ENCODE peak calls at places on chromosome 4, in ten cellular contexts. R is cardiac muscle cell, Y is tibial artery, H is uterus, J is Calu3, X is Caco-2, K is pancreas, M is body of pancreas, S is heart right ventricle, Q is H9. D is an unnamed sample.

GRCh38 chr4:86013623-86014022 is 346.2 kb downstream of the MAPK10 start:
- DNase-seq in R (peak), Y (no peak), H (no peak), J (no peak), X (no peak), K (no peak), M (no peak), S (no peak), Q (no peak), D (peak)

GRCh38 chr4:7155611-7156071 is 36.7 kb upstream of the SORCS2 start:
- DNase-seq in R (peak), Y (no peak), H (peak), J (no peak), X (peak), K (no peak), M (no peak), S (no peak), Q (peak), D (peak)

GRCh38 chr4:85932371-85933305 is 427.2 kb downstream of the MAPK10 start:
- DNase-seq in R (peak), Y (no peak), H (no peak), J (no peak), X (no peak), K (no peak), M (no peak), S (no peak), Q (no peak), D (no peak)

GRCh38 chr4:165379662-165380061 is 854 bp downstream of the CPE start:
- DNase-seq in R (peak), Y (peak), H (peak), J (no peak), X (no peak), K (no peak), M (peak), S (peak), Q (peak), D (no peak)

GRCh38 chr4:950136-951020 is 18.1 kb downstream of the TMEM175 start:
- DNase-seq in R (no peak), Y (peak), H (no peak), J (no peak), X (peak), K (no peak), M (no peak), S (no peak), Q (no peak), D (no peak)

GRCh38 chr4:168162604-168163003 is 70.3 kb downstream of the ANXA10 start:
- DNase-seq in R (peak), Y (no peak), H (no peak), J (no peak), X (no peak), K (peak), M (peak), S (no peak), Q (no peak), D (peak)

GRCh38 chr4:185656467-185656890 is 121.2 kb upstream of the PDLIM3 start:
- DNase-seq in R (peak), Y (peak), H (no peak), J (no peak), X (no peak), K (peak), M (peak), S (peak), Q (peak), D (peak)

GRCh38 chr4:55125763-55126541 is 557 bp upstream of the KDR start:
- DNase-seq in R (peak), Y (peak), H (peak), J (no peak), X (no peak), K (no peak), M (no peak), S (peak), Q (peak), D (peak)

GRCh38 chr4:169621754-169622481 is 1.5 kb downstream of the CLCN3 start:
- DNase-seq in R (peak), Y (no peak), H (no peak), J (no peak), X (no peak), K (no peak), M (no peak), S (no peak), Q (no peak), D (peak)

GRCh38 chr4:162732871-162733270 is 433.8 kb downstream of the NAF1 start:
- DNase-seq in R (no peak), Y (no peak), H (no peak), J (no peak), X (no peak), K (no peak), M (no peak), S (no peak), Q (no peak), D (no peak)

GRCh38 chr4:177251237-177251636 is 58.4 kb upstream of the NEIL3 start:
- DNase-seq in R (no peak), Y (no peak), H (no peak), J (no peak), X (no peak), K (no peak), M (no peak), S (no peak), Q (no peak), D (no peak)

GRCh38 chr4:105978684-105979296 is 83.5 kb downstream of the NPNT start:
- DNase-seq in R (peak), Y (peak), H (peak), J (no peak), X (no peak), K (peak), M (peak), S (peak), Q (no peak), D (peak)

GRCh38 chr4:145285928-145286327 is 105.5 kb upstream of the OTUD4 start:
- DNase-seq in R (peak), Y (no peak), H (no peak), J (no peak), X (no peak), K (no peak), M (no peak), S (no peak), Q (no peak), D (peak)

GRCh38 chr4:52659722-52660261 is 691 bp upstream of the USP46 start:
- DNase-seq in R (peak), Y (peak), H (peak), J (peak), X (peak), K (peak), M (peak), S (peak), Q (no peak), D (no peak)

GRCh38 chr4:6668391-6668790 is 25.3 kb upstream of the S100P start:
- DNase-seq in R (peak), Y (no peak), H (no peak), J (no peak), X (no peak), K (no peak), M (no peak), S (no peak), Q (no peak), D (peak)

GRCh38 chr4:48623182-48623780 is 133.2 kb downstream of the ZAR1 start:
- DNase-seq in R (no peak), Y (no peak), H (no peak), J (no peak), X (peak), K (no peak), M (no peak), S (no peak), Q (no peak), D (no peak)

GRCh38 chr4:119025440-119025839 is 110.2 kb upstream of the MYOZ2 start:
- DNase-seq in R (peak), Y (peak), H (peak), J (peak), X (no peak), K (no peak), M (peak), S (no peak), Q (no peak), D (peak)

GRCh38 chr4:136690363-136690762 is 841.9 kb downstream of the PCDH18 start:
- DNase-seq in R (no peak), Y (no peak), H (no peak), J (no peak), X (no peak), K (no peak), M (no peak), S (no peak), Q (no peak), D (no peak)

GRCh38 chr4:127870688-127871087 is 10.0 kb upstream of the PLK4 start:
- DNase-seq in R (peak), Y (no peak), H (no peak), J (no peak), X (no peak), K (no peak), M (no peak), S (no peak), Q (no peak), D (peak)

DNA sequence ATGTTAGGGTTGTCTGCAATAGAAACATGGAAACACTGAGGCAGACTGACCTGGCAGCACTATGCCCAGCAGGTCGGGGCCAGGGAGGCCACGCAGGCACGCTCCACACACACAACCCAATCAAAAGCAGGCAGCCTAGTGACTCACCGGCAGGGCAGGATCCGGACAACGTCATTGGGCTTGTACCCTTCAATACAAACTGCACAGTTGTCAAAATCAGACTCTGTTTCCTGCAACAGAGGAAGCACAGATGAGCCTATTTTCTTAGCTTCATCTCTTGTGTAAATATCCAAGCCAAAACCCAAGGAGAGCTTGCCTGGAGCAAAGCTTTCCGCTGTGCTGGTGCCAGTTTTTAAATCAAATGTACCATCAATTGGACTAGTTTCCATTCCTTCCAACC is 185.8 kb downstream of the RNF150 start:
- DNase-seq in R (peak), Y (no peak), H (no peak), J (peak), X (no peak), K (no peak), M (peak), S (no peak), Q (no peak), D (peak)
- TF ChIP-seq CTCF in R (no peak), Y (no peak), H (no peak), J (no peak), X (no peak), K (no peak), M (no peak), S (no peak), Q (no peak), D (no peak)

DNA sequence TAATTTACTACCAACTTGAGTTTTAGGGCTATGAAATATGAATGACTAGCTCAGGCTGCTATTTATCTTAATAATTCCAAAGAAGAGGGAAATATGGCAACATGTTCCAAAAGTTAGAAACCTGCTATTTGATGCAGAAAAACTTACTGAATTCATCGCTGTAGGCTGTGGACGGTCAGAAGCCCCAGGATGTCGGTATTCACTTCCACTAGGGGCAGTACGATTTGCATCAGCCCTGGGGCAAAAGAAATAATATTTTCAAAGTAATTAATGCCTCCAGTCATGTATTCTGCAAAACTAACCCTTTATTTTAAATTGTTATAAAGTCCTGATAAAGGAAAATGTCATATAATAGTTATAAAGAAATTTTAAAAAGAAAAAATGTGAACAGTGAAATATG is 4.5 kb downstream of the PLRG1 start:
- DNase-seq in R (no peak), Y (no peak), H (no peak), J (no peak), X (no peak), K (no peak), M (no peak), S (no peak), Q (no peak), D (no peak)
- TF ChIP-seq CTCF in R (no peak), Y (no peak), H (no peak), J (no peak), X (peak), K (no peak), M (no peak), S (no peak), Q (peak), D (peak)

DNA sequence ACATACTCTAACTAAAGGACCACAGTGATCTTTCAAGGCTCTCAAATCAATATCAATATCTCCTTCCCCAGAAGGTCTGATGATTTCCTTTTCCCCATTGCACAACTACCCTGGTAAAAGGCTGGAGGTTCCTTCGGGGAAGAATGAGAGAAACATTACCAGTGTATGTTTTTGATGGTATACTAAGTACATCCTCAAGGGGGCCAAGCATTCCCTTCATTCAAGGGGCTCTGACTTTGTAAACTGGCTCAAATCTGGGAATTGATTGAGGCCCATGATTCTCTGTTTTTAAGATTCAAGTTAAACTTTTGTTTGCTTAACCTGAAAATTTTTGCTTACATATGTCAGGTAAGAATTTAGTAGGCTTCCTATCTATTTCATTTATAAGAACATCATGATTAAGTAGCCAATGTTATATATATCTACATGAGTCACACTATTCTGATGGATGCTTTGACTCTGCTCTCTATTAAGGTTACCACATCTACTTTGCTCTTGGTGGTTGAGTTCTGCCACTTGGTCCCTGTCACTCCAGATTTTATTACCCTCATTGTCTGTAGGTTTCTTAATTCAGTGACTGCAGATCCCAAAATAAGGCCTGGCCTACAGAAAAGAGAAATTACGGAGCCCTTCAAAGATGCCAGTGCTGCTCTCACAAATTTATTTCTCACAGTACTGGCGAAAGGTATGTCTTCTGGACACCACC is 16.4 kb upstream of the GUCY1B1 start:
- DNase-seq in R (peak), Y (no peak), H (no peak), J (no peak), X (no peak), K (no peak), M (no peak), S (no peak), Q (no peak), D (peak)
- TF ChIP-seq CTCF in R (peak), Y (no peak), H (no peak), J (no peak), X (no peak), K (no peak), M (no peak), S (no peak), Q (peak), D (peak)

GRCh38 chr4:122602277-122603142 is 18.4 kb downstream of the IL21 start:
- DNase-seq in R (peak), Y (no peak), H (no peak), J (no peak), X (no peak), K (no peak), M (peak), S (no peak), Q (no peak), D (peak)
- TF ChIP-seq CTCF in R (peak), Y (peak), H (peak), J (no peak), X (peak), K (no peak), M (no peak), S (peak), Q (peak), D (peak)

GRCh38 chr4:126223784-126224407 is 909.1 kb downstream of the FAT4 start:
- DNase-seq in R (peak), Y (no peak), H (no peak), J (no peak), X (no peak), K (no peak), M (no peak), S (no peak), Q (no peak), D (peak)
- TF ChIP-seq CTCF in R (peak), Y (peak), H (no peak), J (no peak), X (peak), K (no peak), M (peak), S (peak), Q (peak), D (peak)

GRCh38 chr4:149511558-149512298 is 303.9 kb downstream of the IQCM start:
- DNase-seq in R (no peak), Y (no peak), H (no peak), J (no peak), X (no peak), K (no peak), M (no peak), S (no peak), Q (no peak), D (no peak)
- TF ChIP-seq CTCF in R (no peak), Y (no peak), H (no peak), J (no peak), X (no peak), K (no peak), M (no peak), S (no peak), Q (no peak), D (peak)

GRCh38 chr4:173834151-173834550 is 304.1 kb upstream of the HAND2 start:
- DNase-seq in R (peak), Y (no peak), H (no peak), J (no peak), X (no peak), K (no peak), M (no peak), S (no peak), Q (no peak), D (peak)
- TF ChIP-seq CTCF in R (peak), Y (no peak), H (no peak), J (no peak), X (no peak), K (no peak), M (no peak), S (no peak), Q (peak), D (peak)

GRCh38 chr4:137861682-137862081 is 329.4 kb upstream of the PCDH18 start:
- DNase-seq in R (peak), Y (no peak), H (no peak), J (no peak), X (no peak), K (no peak), M (no peak), S (no peak), Q (no peak), D (peak)
- TF ChIP-seq CTCF in R (peak), Y (peak), H (peak), J (no peak), X (peak), K (peak), M (peak), S (peak), Q (peak), D (peak)